ENCODE peak calls at places on chromosomes 2 and 18, in four cellular contexts. U is HL-60, P is GM12878, A is K562. L is an unnamed sample.

GRCh38 chr2:38750011-38750792 is 959 bp downstream of the SRSF7 start:
- DNase-seq in U (no peak), P (no peak), A (peak), L (peak)

GRCh38 chr18:80159713-80160636 is 50.9 kb downstream of the ADNP2 start:
- DNase-seq in U (no peak), P (no peak), A (no peak), L (peak)

GRCh38 chr2:776517-776916 is 99.3 kb upstream of the TMEM18 start:
- DNase-seq in U (no peak), P (no peak), A (no peak), L (no peak)

GRCh38 chr2:182817558-182817957 is 48.9 kb downstream of the FRZB start:
- DNase-seq in U (no peak), P (no peak), A (no peak), L (no peak)

GRCh38 chr2:222912117-222912516 is 51.3 kb downstream of the ACSL3 start:
- DNase-seq in U (peak), P (peak), A (no peak), L (peak)

GRCh38 chr2:120763931-120764330 is 28.3 kb downstream of the GLI2 start:
- DNase-seq in U (no peak), P (no peak), A (no peak), L (no peak)

GRCh38 chr2:146108993-146109392 is 1589.1 kb upstream of the ZEB2 start:
- DNase-seq in U (no peak), P (no peak), A (no peak), L (no peak)

GRCh38 chr2:189818249-189819038 is 34.2 kb downstream of the PMS1 start:
- DNase-seq in U (no peak), P (no peak), A (no peak), L (no peak)

GRCh38 chr2:55618025-55618648 is 715 bp upstream of the PPP4R3B start:
- DNase-seq in U (peak), P (no peak), A (no peak), L (no peak)

GRCh38 chr18:77129150-77129551 is 3.4 kb downstream of the MBP start:
- DNase-seq in U (no peak), P (no peak), A (no peak), L (no peak)

GRCh38 chr2:216992056-216992455 is 132.2 kb upstream of the TNP1 start:
- DNase-seq in U (no peak), P (no peak), A (no peak), L (no peak)

GRCh38 chr2:20562540-20563225 is 88.2 kb downstream of the HS1BP3 start:
- DNase-seq in U (no peak), P (no peak), A (no peak), L (no peak)

GRCh38 chr2:202064206-202064880 is 8.7 kb upstream of the KIAA2012 start:
- DNase-seq in U (no peak), P (no peak), A (no peak), L (no peak)

GRCh38 chr2:134440336-134440909 is 186.6 kb downstream of the MGAT5 start:
- DNase-seq in U (no peak), P (no peak), A (no peak), L (no peak)

GRCh38 chr2:121285077-121285449 is at the start of gene TFCP2L1:
- DNase-seq in U (no peak), P (no peak), A (peak), L (peak)

GRCh38 chr2:178202927-178203326 is 8.6 kb downstream of the OSBPL6 start:
- DNase-seq in U (no peak), P (no peak), A (no peak), L (no peak)

GRCh38 chr2:187580462-187581124 is 26.4 kb upstream of the TFPI start:
- DNase-seq in U (no peak), P (no peak), A (peak), L (no peak)

GRCh38 chr2:186431306-186431705 is 54.8 kb upstream of the ZC3H15 start:
- DNase-seq in U (no peak), P (no peak), A (no peak), L (no peak)

GRCh38 chr2:240462073-240462703 is 26.7 kb downstream of the GPC1 start:
- DNase-seq in U (no peak), P (no peak), A (no peak), L (no peak)

DNA sequence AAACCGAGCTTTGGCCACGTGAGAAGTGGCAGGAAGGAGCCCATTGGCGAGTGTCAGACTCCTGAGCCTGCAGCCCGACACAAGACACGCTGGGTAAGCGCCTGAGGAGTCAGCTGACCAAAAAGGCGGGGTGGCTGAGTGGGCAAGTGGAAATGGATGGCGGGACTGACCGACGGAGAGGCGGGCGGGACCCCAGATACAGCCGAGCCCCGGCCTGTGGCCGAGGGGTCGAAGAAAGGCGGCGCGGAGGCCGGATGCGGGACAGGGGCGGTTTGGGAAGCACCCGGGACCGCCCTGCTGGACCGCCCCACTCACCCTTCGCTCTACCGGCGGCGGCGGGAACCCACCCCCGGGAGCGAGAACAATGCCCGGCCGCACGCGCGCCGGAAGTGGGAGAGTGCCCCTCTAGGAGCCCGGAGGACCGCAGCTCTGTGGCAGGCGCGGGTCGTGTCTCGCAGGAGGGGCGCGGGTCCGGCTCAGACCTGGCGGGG is 22.8 kb downstream of the ZSCAN30 start:
- DNase-seq in U (no peak), P (no peak), A (no peak), L (peak)
- TF ChIP-seq SPI1 in U (no peak), P (no peak), A (no peak), L (no peak)

GRCh38 chr2:95276888-95277245 is 2.6 kb downstream of the PROM2 start:
- DNase-seq in U (no peak), P (no peak), A (no peak), L (no peak)
- TF ChIP-seq SPI1 in U (no peak), P (no peak), A (no peak), L (no peak)

DNA sequence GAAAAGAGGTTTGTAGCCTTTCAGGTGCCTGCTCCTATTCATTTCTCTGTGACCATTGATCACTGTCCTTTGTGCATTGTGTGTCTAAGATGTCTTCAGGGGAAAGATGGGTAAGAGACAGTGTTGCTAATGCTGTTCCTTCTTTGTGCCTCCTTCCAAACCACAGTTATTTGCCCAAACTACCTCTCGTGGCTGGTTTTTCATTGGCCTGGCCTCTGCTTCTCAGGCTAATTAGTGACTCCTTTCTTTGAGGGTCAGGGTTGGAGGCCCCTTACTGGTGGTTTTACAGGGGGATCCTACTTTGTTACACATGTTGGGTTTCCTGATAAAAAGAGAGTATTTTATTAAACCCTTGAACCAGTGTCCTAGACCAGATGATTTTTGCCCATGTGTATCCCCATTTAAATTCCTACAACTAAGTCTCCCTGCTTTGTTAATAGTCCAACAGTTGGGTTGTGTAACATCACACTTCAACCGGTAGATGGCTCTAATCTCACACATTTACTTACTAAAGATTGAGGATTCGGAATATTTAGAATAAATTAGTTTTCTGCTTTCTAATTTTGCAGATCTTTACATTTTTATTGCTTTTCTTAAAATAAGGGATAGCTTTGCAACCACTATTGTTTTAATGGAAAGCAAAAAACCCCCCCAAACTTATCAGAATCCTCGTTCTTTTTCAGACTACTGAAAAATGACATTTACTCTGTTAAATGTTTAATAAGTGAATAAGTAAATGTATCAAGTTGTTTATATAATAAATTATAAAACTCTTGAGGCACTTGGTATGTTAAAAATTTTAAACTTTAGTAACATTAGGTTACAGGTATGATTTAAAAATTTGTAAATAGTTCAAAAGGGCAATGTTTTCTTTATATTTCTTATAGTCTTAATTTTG is 2.4 kb downstream of the MARS2 start:
- DNase-seq in U (no peak), P (no peak), A (no peak), L (no peak)
- TF ChIP-seq SPI1 in U (no peak), P (no peak), A (no peak), L (no peak)

GRCh38 chr2:73766349-73766748 is 13.6 kb downstream of the DUSP11 start:
- DNase-seq in U (no peak), P (no peak), A (no peak), L (no peak)

GRCh38 chr2:73764945-73765344 is 15.0 kb downstream of the DUSP11 start:
- DNase-seq in U (no peak), P (no peak), A (no peak), L (no peak)

GRCh38 chr2:73759904-73760303 is 20.0 kb downstream of the DUSP11 start:
- DNase-seq in U (no peak), P (no peak), A (no peak), L (no peak)

GRCh38 chr2:73759287-73759764 is 20.6 kb downstream of the DUSP11 start:
- DNase-seq in U (no peak), P (no peak), A (no peak), L (no peak)

GRCh38 chr2:73762571-73762970 is 17.3 kb downstream of the DUSP11 start:
- DNase-seq in U (no peak), P (no peak), A (no peak), L (no peak)
- TF ChIP-seq SPI1 in U (no peak), P (no peak), A (no peak), L (no peak)

GRCh38 chr2:196266855-196267254 is 95.5 kb upstream of the STK17B start:
- DNase-seq in U (no peak), P (no peak), A (no peak), L (no peak)

GRCh38 chr2:196271786-196272185 is 100.4 kb upstream of the STK17B start:
- DNase-seq in U (no peak), P (no peak), A (no peak), L (no peak)

GRCh38 chr2:196268022-196268421 is 96.6 kb upstream of the STK17B start:
- DNase-seq in U (no peak), P (no peak), A (no peak), L (no peak)

GRCh38 chr2:196266351-196266750 is 95.0 kb upstream of the STK17B start:
- DNase-seq in U (no peak), P (no peak), A (no peak), L (no peak)

DNA sequence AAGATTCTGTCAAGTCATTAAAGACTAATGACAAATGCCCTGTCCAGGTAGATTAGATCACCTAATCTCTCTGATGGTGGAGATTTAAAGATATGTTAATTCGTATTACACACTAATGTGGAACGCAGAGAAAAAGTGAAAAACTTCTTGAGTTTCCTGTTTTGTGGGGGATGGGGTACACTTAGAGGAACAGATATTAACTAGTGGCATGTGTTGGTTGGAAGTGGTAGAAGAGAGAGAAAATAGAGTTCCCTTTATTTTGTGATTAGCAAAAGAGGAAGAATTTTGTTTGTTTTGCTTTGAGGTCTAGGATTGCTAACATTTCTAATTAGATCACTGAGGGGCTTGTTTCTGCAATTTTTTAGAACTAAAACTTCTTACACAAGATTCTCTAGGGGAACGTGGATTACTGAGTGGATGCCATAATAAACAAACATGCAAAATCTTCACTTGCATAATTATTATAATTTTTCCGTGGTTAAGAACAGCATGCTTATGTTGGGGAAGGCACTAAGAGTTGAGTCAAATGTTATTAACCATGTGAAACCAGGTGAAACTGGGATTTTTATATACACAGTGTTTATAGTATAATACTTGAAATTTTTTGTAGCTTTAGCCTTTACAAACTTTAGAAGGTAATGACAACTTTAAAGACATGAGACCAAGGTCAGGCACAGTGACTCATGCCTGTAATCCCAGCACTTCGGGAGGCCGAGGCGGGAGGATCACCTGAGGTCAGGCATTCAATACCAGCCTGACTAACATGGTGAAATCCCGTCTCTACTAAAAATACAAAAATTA is 97.4 kb upstream of the STK17B start:
- DNase-seq in U (no peak), P (no peak), A (no peak), L (no peak)
- TF ChIP-seq SPI1 in U (peak), P (peak), A (no peak), L (peak)

DNA sequence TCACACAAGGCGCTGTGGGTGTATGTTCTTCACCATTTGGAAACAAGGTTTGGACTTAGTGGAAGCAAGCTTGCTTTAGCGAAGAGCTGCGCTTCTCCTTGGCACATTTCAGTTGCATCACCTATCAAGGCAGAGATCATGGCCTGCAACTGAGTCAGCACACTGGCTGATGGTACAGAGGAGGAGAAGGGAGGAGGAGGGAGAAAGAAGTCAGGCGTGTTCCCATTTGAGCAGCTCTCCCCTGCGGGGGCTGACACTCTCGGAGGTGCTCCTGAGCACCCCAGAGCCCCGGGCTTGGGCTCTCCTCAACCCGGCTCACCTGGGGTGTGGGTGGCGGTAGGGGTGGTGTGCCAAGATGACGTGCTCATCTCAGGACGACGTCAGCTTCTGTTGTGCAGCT is 6.0 kb upstream of the SERPINB5 start:
- DNase-seq in U (peak), P (no peak), A (no peak), L (no peak)
- TF ChIP-seq SPI1 in U (no peak), P (no peak), A (no peak), L (no peak)

GRCh38 chr2:144999040-144999875 is 479.3 kb upstream of the ZEB2 start:
- DNase-seq in U (peak), P (no peak), A (no peak), L (no peak)
- TF ChIP-seq SPI1 in U (no peak), P (no peak), A (no peak), L (no peak)

GRCh38 chr2:152336103-152336853 is 1.3 kb downstream of the FMNL2 start:
- DNase-seq in U (no peak), P (no peak), A (no peak), L (peak)
- TF ChIP-seq SPI1 in U (no peak), P (no peak), A (no peak), L (no peak)